ENCODE peak calls at places on chromosomes 13 and 19, in nine cellular contexts. Z is cardiac muscle cell; N is NCI-H524 treated with DMSO at 0.1 percent for 48 hours; V is stimulated activated CD4-positive, alpha-beta T cell treated with anti-CD3 and anti-CD28 coated beads, Interleukin-2, amount 100 ng/mL, for 24 hours; J is activated CD8-positive, alpha-beta T cell treated with anti-CD3 and anti-CD28 coated beads for 36 hours; F is heart left ventricle; S is activated naive CD8-positive, alpha-beta T cell treated with anti-CD3 and anti-CD28 coated beads, Interleukin-2, amount 50 U/mL, for 16 hours; D is pulmonary artery endothelial cell; X is NCI-H748 treated with DMSO at 0.1 percent for 48 hours. E is an unnamed sample.

GRCh38 chr19:10471909-10472308 is 31.2 kb downstream of the KEAP1 start:
- DNase-seq in D (no peak), J (peak), N (peak), F (no peak), S (no peak), Z (peak), V (no peak), X (no peak), E (no peak)

GRCh38 chr13:91101436-91101835 is 246.1 kb upstream of the MIR17HG start:
- DNase-seq in S (no peak), F (no peak), Z (no peak), X (no peak), V (no peak), N (no peak), J (no peak), D (no peak), E (no peak)

GRCh38 chr19:32309711-32310390 is 35.6 kb upstream of the ZNF507 start:
- DNase-seq in Z (no peak), N (no peak), X (no peak), F (no peak), V (no peak), S (no peak), J (no peak), D (no peak), E (no peak)

GRCh38 chr13:48401480-48401879 is 11.4 kb downstream of the LPAR6 start:
- DNase-seq in X (no peak), J (no peak), D (no peak), S (no peak), F (no peak), V (no peak), N (no peak), Z (no peak), E (no peak)

GRCh38 chr19:34508540-34508939 is 27.0 kb downstream of the WTIP start:
- DNase-seq in D (no peak), V (no peak), F (no peak), N (no peak), Z (no peak), X (no peak), J (no peak), S (no peak), E (no peak)

GRCh38 chr13:30293995-30294394 is 13.4 kb downstream of the KATNAL1 start:
- DNase-seq in V (no peak), D (no peak), J (no peak), F (no peak), Z (peak), S (no peak), N (no peak), X (no peak), E (no peak)

GRCh38 chr19:41925208-41926003 is 2.8 kb downstream of the ERFL start:
- DNase-seq in X (no peak), N (no peak), F (no peak), Z (no peak), V (no peak), J (no peak), D (no peak), S (no peak), E (no peak)

GRCh38 chr19:34134190-34135032 is 37.9 kb upstream of the LSM14A start:
- DNase-seq in S (peak), F (peak), N (peak), X (peak), J (peak), Z (peak), V (peak), D (peak), E (peak)

GRCh38 chr19:13993554-13994308 is 12.4 kb downstream of the RFX1 start:
- DNase-seq in S (no peak), J (no peak), F (no peak), V (no peak), X (no peak), D (no peak), Z (no peak), N (no peak), E (no peak)

GRCh38 chr13:23384111-23384510 is 49.4 kb downstream of the SACS start:
- DNase-seq in X (no peak), S (no peak), J (peak), F (no peak), N (no peak), V (peak), Z (no peak), D (no peak), E (no peak)

GRCh38 chr13:42116225-42116624 is 67.8 kb downstream of the DGKH start:
- DNase-seq in F (no peak), X (no peak), D (no peak), N (no peak), V (no peak), S (no peak), Z (no peak), J (no peak), E (no peak)

GRCh38 chr19:48918801-48919247 is 14.7 kb upstream of the DHDH start:
- DNase-seq in V (peak), S (no peak), J (peak), F (no peak), N (no peak), X (no peak), D (no peak), Z (peak), E (no peak)

GRCh38 chr19:6126335-6126974 is 9.0 kb upstream of the ACSBG2 start:
- DNase-seq in X (peak), N (peak), S (no peak), V (no peak), Z (peak), D (peak), F (no peak), J (no peak), E (no peak)

GRCh38 chr13:109691689-109692088 is 94.7 kb downstream of the IRS2 start:
- DNase-seq in S (no peak), D (no peak), X (no peak), V (no peak), N (no peak), Z (no peak), F (no peak), J (no peak), E (no peak)

GRCh38 chr19:18562086-18562485 is 4.4 kb downstream of the KXD1 start:
- DNase-seq in F (no peak), Z (no peak), J (no peak), S (no peak), D (peak), N (no peak), V (no peak), X (no peak), E (no peak)

GRCh38 chr13:31970237-31970930 is 61.2 kb upstream of the FRY start:
- DNase-seq in Z (no peak), D (no peak), X (no peak), V (no peak), F (no peak), N (no peak), S (no peak), J (no peak), E (no peak)

GRCh38 chr13:45863716-45864590 is 12.4 kb upstream of the SIAH3 start:
- DNase-seq in N (peak), J (no peak), X (peak), S (no peak), V (no peak), D (no peak), Z (no peak), F (no peak), E (no peak)

GRCh38 chr13:19153782-19154450 is 27.7 kb downstream of the TUBA3C start:
- DNase-seq in X (no peak), S (no peak), V (peak), N (no peak), J (peak), D (no peak), Z (no peak), F (no peak), E (no peak)

GRCh38 chr19:484494-484893 is 11.8 kb upstream of the MADCAM1 start:
- DNase-seq in F (no peak), Z (no peak), J (no peak), N (no peak), S (no peak), V (no peak), X (no peak), D (no peak), E (no peak)

GRCh38 chr13:103852036-103852435 is 785.8 kb upstream of the SLC10A2 start:
- DNase-seq in Z (peak), N (peak), D (no peak), S (no peak), V (no peak), X (no peak), J (no peak), F (no peak), E (no peak)